ENCODE peak calls at places on chromosomes 13 and 19, in ten cellular contexts. Y, W, O, N, P, J, R, K, H and G are unnamed samples.

GRCh38 chr13:91346848-91347211 is 657 bp upstream of the MIR17HG start:
- DNase-seq in H (peak; percentile 11), J (no peak), P (no peak), N (peak; percentile 2), K (peak; percentile 38), R (peak; percentile 23), O (peak; percentile 19), Y (no peak), W (no peak), G (no peak)

GRCh38 chr19:10892256-10892655 is 20.9 kb downstream of the CARM1 start:
- DNase-seq in Y (no peak), P (no peak), W (no peak), R (no peak), J (no peak), O (no peak), N (no peak), H (peak; percentile 96), K (peak; percentile 28), G (no peak)

GRCh38 chr19:1070931-1071791 is 4.2 kb downstream of the ARHGAP45 start:
- DNase-seq in J (peak; percentile 91), P (no peak), Y (peak; percentile 54), O (no peak), R (no peak), K (peak; percentile 70), W (no peak), H (no peak), N (no peak), G (no peak)

GRCh38 chr19:4831351-4832340 is at the start of gene TICAM1:
- DNase-seq in W (peak; percentile 67), K (no peak), H (peak; percentile 70), R (peak; percentile 63), J (peak; percentile 56), N (peak; percentile 45), P (no peak), O (no peak), Y (peak; percentile 93), G (peak; percentile 40)

GRCh38 chr13:27481766-27482165 is 31.4 kb upstream of the MTIF3 start:
- DNase-seq in N (peak; percentile 68), W (peak; percentile 32), Y (peak; percentile 42), H (no peak), O (no peak), K (peak; percentile 88), P (no peak), J (peak; percentile 95), R (no peak), G (peak; percentile 40)

GRCh38 chr19:14479985-14480694 is 5.0 kb upstream of the PTGER1 start:
- DNase-seq in J (peak; percentile 99), O (no peak), R (no peak), P (no peak), W (peak; percentile 24), N (peak; percentile 80), K (peak; percentile 92), Y (peak; percentile 75), H (no peak), G (no peak)

GRCh38 chr13:114112231-114112825 is 20.1 kb downstream of the RASA3 start:
- DNase-seq in Y (no peak), J (no peak), O (no peak), W (no peak), P (no peak), H (peak; percentile 26), K (no peak), N (no peak), R (no peak), G (no peak)

GRCh38 chr13:59865398-59865797 is 298.3 kb downstream of the DIAPH3 start:
- DNase-seq in K (no peak), P (no peak), H (no peak), J (no peak), R (no peak), W (peak; percentile 26), O (no peak), N (no peak), Y (no peak), G (no peak)

GRCh38 chr13:37106642-37107041 is 1.2 kb upstream of the CSNK1A1L start:
- DNase-seq in R (no peak), Y (no peak), P (no peak), W (peak; percentile 21), H (no peak), O (no peak), N (no peak), J (no peak), K (no peak), G (no peak)

GRCh38 chr13:96525715-96526114 is 435.8 kb downstream of the HS6ST3 start:
- DNase-seq in O (no peak), R (no peak), K (no peak), H (no peak), W (no peak), P (no peak), Y (no peak), J (no peak), N (peak; percentile 0), G (no peak)

GRCh38 chr19:1873524-1874473 is 10.4 kb upstream of the KLF16 start:
- DNase-seq in N (no peak), H (no peak), K (peak; percentile 30), W (no peak), O (peak; percentile 60), J (no peak), P (no peak), Y (no peak), R (no peak), G (peak; percentile 47)